ENCODE peak calls at places on chromosomes 13 and 19, in eight cellular contexts. S is activated T-helper 2 cell treated with anti-CD3 and anti-CD28 coated beads, Interferon-gamma antibody, Interleukin-2, Interleukin-4, amounts not matched to agents 10 μg/mL and 5 μg/mL and 100 μg/mL, durations not matched to agents 14 hours and 24 hours and 36 hours; Z is colonic mucosa; F is brain microvascular endothelial cell; L is activated CD4-positive, alpha-beta T cell treated with anti-CD3 and anti-CD28 coated beads for 24 hours; I is NCI-H69; K is stimulated activated CD4-positive, alpha-beta T cell treated with anti-CD3 and anti-CD28 coated beads, Interleukin-1b, Interleukin-23, amount 100 ng/mL, for 48 hours; Y is ureter. C is an unnamed sample.
A peak's percentile ranks its signal among the peaks of the same experiment; 100 is the strongest.

GRCh38 chr13:26051231-26052135 is at the start of gene SHISA2:
- DNase-seq in S (no peak), Z (peak; percentile 18), F (no peak), L (no peak), I (peak; percentile 7), K (peak; percentile 10), Y (no peak), C (peak; percentile 71)

GRCh38 chr19:32581704-32582164 is 744 bp downstream of the PDCD5 start:
- DNase-seq in S (no peak), Z (peak; percentile 55), F (peak; percentile 36), L (no peak), I (peak; percentile 49), K (no peak), Y (no peak), C (peak; percentile 25)

GRCh38 chr19:28482221-28482620 is 730.7 kb downstream of the UQCRFS1 start:
- DNase-seq in S (no peak), Z (peak; percentile 26), F (no peak), L (no peak), I (peak; percentile 20), K (no peak), Y (no peak), C (no peak)

GRCh38 chr13:44668707-44669106 is 92.6 kb upstream of the TSC22D1 start:
- DNase-seq in S (no peak), Z (no peak), F (no peak), L (no peak), I (peak; percentile 27), K (no peak), Y (no peak), C (no peak)

GRCh38 chr19:46718934-46719551 is 2.1 kb upstream of the PRKD2 start:
- DNase-seq in S (no peak), Z (no peak), F (no peak), L (no peak), I (no peak), K (no peak), Y (no peak), C (no peak)

GRCh38 chr19:12777217-12778019 is 2.1 kb upstream of the HOOK2 start:
- DNase-seq in S (peak; percentile 79), Z (peak; percentile 90), F (peak; percentile 72), L (peak; percentile 78), I (peak; percentile 94), K (peak; percentile 77), Y (peak; percentile 86), C (peak; percentile 73)

GRCh38 chr13:38419312-38419873 is 69.7 kb downstream of the UFM1 start:
- DNase-seq in S (no peak), Z (no peak), F (no peak), L (no peak), I (no peak), K (no peak), Y (no peak), C (no peak)

GRCh38 chr19:47511681-47512080 is 3.2 kb downstream of the NAPA start:
- DNase-seq in S (no peak), Z (no peak), F (no peak), L (no peak), I (peak; percentile 37), K (no peak), Y (no peak), C (peak; percentile 91)

GRCh38 chr13:114268344-114269280 is 12.8 kb upstream of the UPF3A start:
- DNase-seq in S (no peak), Z (no peak), F (no peak), L (no peak), I (peak; percentile 36), K (no peak), Y (no peak), C (peak; percentile 53)

GRCh38 chr13:51785592-51786424 is 18.2 kb downstream of the DHRS12 start:
- DNase-seq in S (no peak), Z (peak; percentile 26), F (no peak), L (no peak), I (peak; percentile 97), K (no peak), Y (peak; percentile 61), C (peak; percentile 60)

GRCh38 chr13:40113644-40114304 is 458.3 kb downstream of the COG6 start:
- DNase-seq in S (no peak), Z (no peak), F (no peak), L (no peak), I (no peak), K (no peak), Y (no peak), C (peak; percentile 71)

GRCh38 chr13:31951215-31951678 is 80.3 kb upstream of the FRY start:
- DNase-seq in S (no peak), Z (peak; percentile 52), F (no peak), L (no peak), I (peak; percentile 54), K (no peak), Y (peak; percentile 66), C (peak; percentile 31)

GRCh38 chr19:5961969-5962945 is 15.7 kb downstream of the RANBP3 start:
- DNase-seq in S (peak; percentile 70), Z (peak; percentile 79), F (peak; percentile 62), L (no peak), I (peak; percentile 99), K (peak; percentile 72), Y (peak; percentile 77), C (peak; percentile 94)

GRCh38 chr13:34421849-34422475 is 520.1 kb upstream of the NBEA start:
- DNase-seq in S (no peak), Z (no peak), F (no peak), L (no peak), I (peak; percentile 6), K (no peak), Y (no peak), C (no peak)

GRCh38 chr19:50835785-50836542 is 2.6 kb upstream of the KLK15 start:
- DNase-seq in S (peak; percentile 75), Z (peak; percentile 88), F (peak; percentile 50), L (peak; percentile 74), I (peak; percentile 87), K (peak; percentile 68), Y (peak; percentile 70), C (peak; percentile 28)

GRCh38 chr13:74259641-74260040 is 125.4 kb upstream of the KLF12 start:
- DNase-seq in S (no peak), Z (no peak), F (no peak), L (no peak), I (no peak), K (no peak), Y (no peak), C (no peak)

C was measured in LHCN-M2.